ENCODE peak calls at places on chromosome 11, in ten cellular contexts. One of them, this sample, is unnamed.

GRCh38 chr11:81005595-81005994 is 1564.8 kb upstream of the TENM4 start:
- DNase-seq in naive B cell: no peak
- DNase-seq in epithelial cell of esophagus: peak; percentile 96
- DNase-seq in activated CD4-positive, alpha-beta T cell treated with anti-CD3 and anti-CD28 coated beads, Interleukin-2, amount 50 U/mL, for 1 hour: no peak
- DNase-seq in NCI-H774: no peak
- DNase-seq in GM12865: no peak
- DNase-seq in progenitor cell of endocrine pancreas: no peak
- DNase-seq in NCI-H510A treated with DMSO at 0.1 percent for 48 hours: no peak
- DNase-seq in HEK293T: no peak
- DNase-seq in GM23248: peak; percentile 94
- DNase-seq in this sample: no peak

GRCh38 chr11:67504023-67504949 is 877 bp downstream of the PITPNM1 start:
- DNase-seq in naive B cell: peak; percentile 13
- DNase-seq in epithelial cell of esophagus: peak; percentile 22
- DNase-seq in activated CD4-positive, alpha-beta T cell treated with anti-CD3 and anti-CD28 coated beads, Interleukin-2, amount 50 U/mL, for 1 hour: peak; percentile 28
- DNase-seq in NCI-H774: peak; percentile 7
- DNase-seq in GM12865: peak; percentile 34
- DNase-seq in progenitor cell of endocrine pancreas: peak; percentile 44
- DNase-seq in NCI-H510A treated with DMSO at 0.1 percent for 48 hours: peak; percentile 37
- DNase-seq in HEK293T: peak; percentile 58
- DNase-seq in GM23248: peak; percentile 67
- DNase-seq in this sample: no peak

GRCh38 chr11:26846222-26846621 is 124.4 kb upstream of the SLC5A12 start:
- DNase-seq in naive B cell: no peak
- DNase-seq in epithelial cell of esophagus: no peak
- DNase-seq in activated CD4-positive, alpha-beta T cell treated with anti-CD3 and anti-CD28 coated beads, Interleukin-2, amount 50 U/mL, for 1 hour: no peak
- DNase-seq in NCI-H774: no peak
- DNase-seq in GM12865: no peak
- DNase-seq in progenitor cell of endocrine pancreas: no peak
- DNase-seq in NCI-H510A treated with DMSO at 0.1 percent for 48 hours: no peak
- DNase-seq in HEK293T: no peak
- DNase-seq in GM23248: no peak
- DNase-seq in this sample: no peak

GRCh38 chr11:125887373-125888324 is at the start of gene HYLS1:
- DNase-seq in naive B cell: peak; percentile 99
- DNase-seq in epithelial cell of esophagus: peak; percentile 98
- DNase-seq in activated CD4-positive, alpha-beta T cell treated with anti-CD3 and anti-CD28 coated beads, Interleukin-2, amount 50 U/mL, for 1 hour: peak; percentile 93
- DNase-seq in NCI-H774: peak; percentile 97
- DNase-seq in GM12865: peak; percentile 99
- DNase-seq in progenitor cell of endocrine pancreas: peak; percentile 81
- DNase-seq in NCI-H510A treated with DMSO at 0.1 percent for 48 hours: peak; percentile 55
- DNase-seq in HEK293T: peak; percentile 86
- DNase-seq in GM23248: peak; percentile 98
- DNase-seq in this sample: peak; percentile 66

GRCh38 chr11:89168396-89168795 is 9.3 kb upstream of the TYR start:
- DNase-seq in naive B cell: no peak
- DNase-seq in epithelial cell of esophagus: no peak
- DNase-seq in activated CD4-positive, alpha-beta T cell treated with anti-CD3 and anti-CD28 coated beads, Interleukin-2, amount 50 U/mL, for 1 hour: no peak
- DNase-seq in NCI-H774: no peak
- DNase-seq in GM12865: no peak
- DNase-seq in progenitor cell of endocrine pancreas: no peak
- DNase-seq in NCI-H510A treated with DMSO at 0.1 percent for 48 hours: no peak
- DNase-seq in HEK293T: no peak
- DNase-seq in GM23248: no peak
- DNase-seq in this sample: no peak

GRCh38 chr11:74754507-74755255 is 6.0 kb downstream of the RNF169 start:
- DNase-seq in naive B cell: no peak
- DNase-seq in epithelial cell of esophagus: peak; percentile 91
- DNase-seq in activated CD4-positive, alpha-beta T cell treated with anti-CD3 and anti-CD28 coated beads, Interleukin-2, amount 50 U/mL, for 1 hour: no peak
- DNase-seq in NCI-H774: peak; percentile 13
- DNase-seq in GM12865: peak; percentile 65
- DNase-seq in progenitor cell of endocrine pancreas: no peak
- DNase-seq in NCI-H510A treated with DMSO at 0.1 percent for 48 hours: no peak
- DNase-seq in HEK293T: no peak
- DNase-seq in GM23248: peak; percentile 91
- DNase-seq in this sample: no peak

GRCh38 chr11:6474423-6474792 is 667 bp upstream of the TRIM3 start:
- DNase-seq in naive B cell: no peak
- DNase-seq in epithelial cell of esophagus: no peak
- DNase-seq in activated CD4-positive, alpha-beta T cell treated with anti-CD3 and anti-CD28 coated beads, Interleukin-2, amount 50 U/mL, for 1 hour: no peak
- DNase-seq in NCI-H774: no peak
- DNase-seq in GM12865: no peak
- DNase-seq in progenitor cell of endocrine pancreas: no peak
- DNase-seq in NCI-H510A treated with DMSO at 0.1 percent for 48 hours: no peak
- DNase-seq in HEK293T: no peak
- DNase-seq in GM23248: no peak
- DNase-seq in this sample: no peak

GRCh38 chr11:70610561-70610960 is 212.2 kb downstream of the CTTN start:
- DNase-seq in naive B cell: no peak
- DNase-seq in epithelial cell of esophagus: no peak
- DNase-seq in activated CD4-positive, alpha-beta T cell treated with anti-CD3 and anti-CD28 coated beads, Interleukin-2, amount 50 U/mL, for 1 hour: no peak
- DNase-seq in NCI-H774: no peak
- DNase-seq in GM12865: no peak
- DNase-seq in progenitor cell of endocrine pancreas: no peak
- DNase-seq in NCI-H510A treated with DMSO at 0.1 percent for 48 hours: no peak
- DNase-seq in HEK293T: no peak
- DNase-seq in GM23248: no peak
- DNase-seq in this sample: no peak

GRCh38 chr11:48006301-48006992 is 26.1 kb downstream of the PTPRJ start:
- DNase-seq in naive B cell: no peak
- DNase-seq in epithelial cell of esophagus: peak; percentile 66
- DNase-seq in activated CD4-positive, alpha-beta T cell treated with anti-CD3 and anti-CD28 coated beads, Interleukin-2, amount 50 U/mL, for 1 hour: no peak
- DNase-seq in NCI-H774: no peak
- DNase-seq in GM12865: peak; percentile 88
- DNase-seq in progenitor cell of endocrine pancreas: no peak
- DNase-seq in NCI-H510A treated with DMSO at 0.1 percent for 48 hours: no peak
- DNase-seq in HEK293T: no peak
- DNase-seq in GM23248: peak; percentile 90
- DNase-seq in this sample: no peak

GRCh38 chr11:116993599-116993998 is 104.6 kb downstream of the SIK3 start:
- DNase-seq in naive B cell: peak; percentile 68
- DNase-seq in epithelial cell of esophagus: no peak
- DNase-seq in activated CD4-positive, alpha-beta T cell treated with anti-CD3 and anti-CD28 coated beads, Interleukin-2, amount 50 U/mL, for 1 hour: no peak
- DNase-seq in NCI-H774: no peak
- DNase-seq in GM12865: no peak
- DNase-seq in progenitor cell of endocrine pancreas: no peak
- DNase-seq in NCI-H510A treated with DMSO at 0.1 percent for 48 hours: no peak
- DNase-seq in HEK293T: peak; percentile 27
- DNase-seq in GM23248: no peak
- DNase-seq in this sample: no peak

GRCh38 chr11:111454561-111455192 is 57.5 kb downstream of the BTG4 start:
- DNase-seq in naive B cell: no peak
- DNase-seq in epithelial cell of esophagus: peak; percentile 88
- DNase-seq in activated CD4-positive, alpha-beta T cell treated with anti-CD3 and anti-CD28 coated beads, Interleukin-2, amount 50 U/mL, for 1 hour: peak; percentile 28
- DNase-seq in NCI-H774: peak; percentile 26
- DNase-seq in GM12865: peak; percentile 57
- DNase-seq in progenitor cell of endocrine pancreas: peak; percentile 44
- DNase-seq in NCI-H510A treated with DMSO at 0.1 percent for 48 hours: peak; percentile 30
- DNase-seq in HEK293T: peak; percentile 82
- DNase-seq in GM23248: peak; percentile 85
- DNase-seq in this sample: no peak

GRCh38 chr11:13114566-13115465 is 105.7 kb downstream of the RASSF10 start:
- DNase-seq in naive B cell: no peak
- DNase-seq in epithelial cell of esophagus: peak; percentile 13
- DNase-seq in activated CD4-positive, alpha-beta T cell treated with anti-CD3 and anti-CD28 coated beads, Interleukin-2, amount 50 U/mL, for 1 hour: no peak
- DNase-seq in NCI-H774: peak; percentile 95
- DNase-seq in GM12865: peak; percentile 54
- DNase-seq in progenitor cell of endocrine pancreas: peak; percentile 33
- DNase-seq in NCI-H510A treated with DMSO at 0.1 percent for 48 hours: peak; percentile 91
- DNase-seq in HEK293T: peak; percentile 57
- DNase-seq in GM23248: peak; percentile 10
- DNase-seq in this sample: no peak

GRCh38 chr11:69635804-69636511 is 5.0 kb upstream of the CCND1 start:
- DNase-seq in naive B cell: no peak
- DNase-seq in epithelial cell of esophagus: no peak
- DNase-seq in activated CD4-positive, alpha-beta T cell treated with anti-CD3 and anti-CD28 coated beads, Interleukin-2, amount 50 U/mL, for 1 hour: no peak
- DNase-seq in NCI-H774: no peak
- DNase-seq in GM12865: no peak
- DNase-seq in progenitor cell of endocrine pancreas: no peak
- DNase-seq in NCI-H510A treated with DMSO at 0.1 percent for 48 hours: no peak
- DNase-seq in HEK293T: no peak
- DNase-seq in GM23248: no peak
- DNase-seq in this sample: no peak

GRCh38 chr11:116310215-116310614 is 462.6 kb downstream of the BUD13 start:
- DNase-seq in naive B cell: no peak
- DNase-seq in epithelial cell of esophagus: no peak
- DNase-seq in activated CD4-positive, alpha-beta T cell treated with anti-CD3 and anti-CD28 coated beads, Interleukin-2, amount 50 U/mL, for 1 hour: no peak
- DNase-seq in NCI-H774: no peak
- DNase-seq in GM12865: no peak
- DNase-seq in progenitor cell of endocrine pancreas: no peak
- DNase-seq in NCI-H510A treated with DMSO at 0.1 percent for 48 hours: no peak
- DNase-seq in HEK293T: no peak
- DNase-seq in GM23248: no peak
- DNase-seq in this sample: no peak

GRCh38 chr11:44889266-44889665 is 61.4 kb downstream of the TP53I11 start:
- DNase-seq in naive B cell: no peak
- DNase-seq in epithelial cell of esophagus: no peak
- DNase-seq in activated CD4-positive, alpha-beta T cell treated with anti-CD3 and anti-CD28 coated beads, Interleukin-2, amount 50 U/mL, for 1 hour: no peak
- DNase-seq in NCI-H774: no peak
- DNase-seq in GM12865: no peak
- DNase-seq in progenitor cell of endocrine pancreas: no peak
- DNase-seq in NCI-H510A treated with DMSO at 0.1 percent for 48 hours: no peak
- DNase-seq in HEK293T: no peak
- DNase-seq in GM23248: peak; percentile 71
- DNase-seq in this sample: no peak

GRCh38 chr11:113634940-113635575 is 71.0 kb downstream of the TMPRSS5 start:
- DNase-seq in naive B cell: no peak
- DNase-seq in epithelial cell of esophagus: no peak
- DNase-seq in activated CD4-positive, alpha-beta T cell treated with anti-CD3 and anti-CD28 coated beads, Interleukin-2, amount 50 U/mL, for 1 hour: no peak
- DNase-seq in NCI-H774: no peak
- DNase-seq in GM12865: no peak
- DNase-seq in progenitor cell of endocrine pancreas: no peak
- DNase-seq in NCI-H510A treated with DMSO at 0.1 percent for 48 hours: no peak
- DNase-seq in HEK293T: no peak
- DNase-seq in GM23248: no peak
- DNase-seq in this sample: no peak

GRCh38 chr11:86438685-86439084 is 64.0 kb downstream of the CCDC81 start:
- DNase-seq in naive B cell: no peak
- DNase-seq in epithelial cell of esophagus: peak; percentile 55
- DNase-seq in activated CD4-positive, alpha-beta T cell treated with anti-CD3 and anti-CD28 coated beads, Interleukin-2, amount 50 U/mL, for 1 hour: no peak
- DNase-seq in NCI-H774: no peak
- DNase-seq in GM12865: no peak
- DNase-seq in progenitor cell of endocrine pancreas: no peak
- DNase-seq in NCI-H510A treated with DMSO at 0.1 percent for 48 hours: no peak
- DNase-seq in HEK293T: no peak
- DNase-seq in GM23248: no peak
- DNase-seq in this sample: no peak

GRCh38 chr11:82191690-82192089 is 542.0 kb downstream of the FAM181B start:
- DNase-seq in naive B cell: no peak
- DNase-seq in epithelial cell of esophagus: no peak
- DNase-seq in activated CD4-positive, alpha-beta T cell treated with anti-CD3 and anti-CD28 coated beads, Interleukin-2, amount 50 U/mL, for 1 hour: no peak
- DNase-seq in NCI-H774: no peak
- DNase-seq in GM12865: no peak
- DNase-seq in progenitor cell of endocrine pancreas: no peak
- DNase-seq in NCI-H510A treated with DMSO at 0.1 percent for 48 hours: no peak
- DNase-seq in HEK293T: no peak
- DNase-seq in GM23248: no peak
- DNase-seq in this sample: no peak

GRCh38 chr11:15146271-15147003 is 31.7 kb downstream of the INSC start:
- DNase-seq in naive B cell: no peak
- DNase-seq in epithelial cell of esophagus: peak; percentile 51
- DNase-seq in activated CD4-positive, alpha-beta T cell treated with anti-CD3 and anti-CD28 coated beads, Interleukin-2, amount 50 U/mL, for 1 hour: no peak
- DNase-seq in NCI-H774: no peak
- DNase-seq in GM12865: no peak
- DNase-seq in progenitor cell of endocrine pancreas: no peak
- DNase-seq in NCI-H510A treated with DMSO at 0.1 percent for 48 hours: no peak
- DNase-seq in HEK293T: no peak
- DNase-seq in GM23248: peak; percentile 89
- DNase-seq in this sample: no peak

GRCh38 chr11:7555067-7555699 is 41.4 kb downstream of the PPFIBP2 start:
- DNase-seq in naive B cell: no peak
- DNase-seq in epithelial cell of esophagus: no peak
- DNase-seq in activated CD4-positive, alpha-beta T cell treated with anti-CD3 and anti-CD28 coated beads, Interleukin-2, amount 50 U/mL, for 1 hour: no peak
- DNase-seq in NCI-H774: peak; percentile 31
- DNase-seq in GM12865: no peak
- DNase-seq in progenitor cell of endocrine pancreas: no peak
- DNase-seq in NCI-H510A treated with DMSO at 0.1 percent for 48 hours: no peak
- DNase-seq in HEK293T: no peak
- DNase-seq in GM23248: peak; percentile 53
- DNase-seq in this sample: no peak

GRCh38 chr11:3163241-3163981 is 1.7 kb downstream of the OSBPL5 start:
- DNase-seq in naive B cell: no peak
- DNase-seq in epithelial cell of esophagus: no peak
- DNase-seq in activated CD4-positive, alpha-beta T cell treated with anti-CD3 and anti-CD28 coated beads, Interleukin-2, amount 50 U/mL, for 1 hour: no peak
- DNase-seq in NCI-H774: no peak
- DNase-seq in GM12865: no peak
- DNase-seq in progenitor cell of endocrine pancreas: no peak
- DNase-seq in NCI-H510A treated with DMSO at 0.1 percent for 48 hours: no peak
- DNase-seq in HEK293T: no peak
- DNase-seq in GM23248: peak; percentile 28
- DNase-seq in this sample: no peak

GRCh38 chr11:29989181-29989580 is 27.6 kb downstream of the KCNA4 start:
- DNase-seq in naive B cell: no peak
- DNase-seq in epithelial cell of esophagus: peak; percentile 29
- DNase-seq in activated CD4-positive, alpha-beta T cell treated with anti-CD3 and anti-CD28 coated beads, Interleukin-2, amount 50 U/mL, for 1 hour: no peak
- DNase-seq in NCI-H774: no peak
- DNase-seq in GM12865: no peak
- DNase-seq in progenitor cell of endocrine pancreas: no peak
- DNase-seq in NCI-H510A treated with DMSO at 0.1 percent for 48 hours: no peak
- DNase-seq in HEK293T: no peak
- DNase-seq in GM23248: peak; percentile 32
- DNase-seq in this sample: no peak

GRCh38 chr11:61750631-61751273 is 1.7 kb upstream of the MYRF start:
- DNase-seq in naive B cell: no peak
- DNase-seq in epithelial cell of esophagus: no peak
- DNase-seq in activated CD4-positive, alpha-beta T cell treated with anti-CD3 and anti-CD28 coated beads, Interleukin-2, amount 50 U/mL, for 1 hour: no peak
- DNase-seq in NCI-H774: no peak
- DNase-seq in GM12865: no peak
- DNase-seq in progenitor cell of endocrine pancreas: no peak
- DNase-seq in NCI-H510A treated with DMSO at 0.1 percent for 48 hours: no peak
- DNase-seq in HEK293T: no peak
- DNase-seq in GM23248: no peak
- DNase-seq in this sample: no peak

GRCh38 chr11:75560644-75561043 is 1.4 kb upstream of the SERPINH1 start:
- DNase-seq in naive B cell: no peak
- DNase-seq in epithelial cell of esophagus: no peak
- DNase-seq in activated CD4-positive, alpha-beta T cell treated with anti-CD3 and anti-CD28 coated beads, Interleukin-2, amount 50 U/mL, for 1 hour: no peak
- DNase-seq in NCI-H774: no peak
- DNase-seq in GM12865: no peak
- DNase-seq in progenitor cell of endocrine pancreas: no peak
- DNase-seq in NCI-H510A treated with DMSO at 0.1 percent for 48 hours: no peak
- DNase-seq in HEK293T: no peak
- DNase-seq in GM23248: peak; percentile 84
- DNase-seq in this sample: no peak

GRCh38 chr11:43547900-43548381 is 132.6 kb upstream of the HSD17B12 start:
- DNase-seq in naive B cell: no peak
- DNase-seq in epithelial cell of esophagus: peak; percentile 33
- DNase-seq in activated CD4-positive, alpha-beta T cell treated with anti-CD3 and anti-CD28 coated beads, Interleukin-2, amount 50 U/mL, for 1 hour: no peak
- DNase-seq in NCI-H774: no peak
- DNase-seq in GM12865: no peak
- DNase-seq in progenitor cell of endocrine pancreas: no peak
- DNase-seq in NCI-H510A treated with DMSO at 0.1 percent for 48 hours: no peak
- DNase-seq in HEK293T: peak; percentile 66
- DNase-seq in GM23248: peak; percentile 62
- DNase-seq in this sample: no peak

GRCh38 chr11:10382518-10382917 is 72.5 kb upstream of the AMPD3 start:
- DNase-seq in naive B cell: no peak
- DNase-seq in epithelial cell of esophagus: peak; percentile 25
- DNase-seq in activated CD4-positive, alpha-beta T cell treated with anti-CD3 and anti-CD28 coated beads, Interleukin-2, amount 50 U/mL, for 1 hour: no peak
- DNase-seq in NCI-H774: no peak
- DNase-seq in GM12865: peak; percentile 18
- DNase-seq in progenitor cell of endocrine pancreas: no peak
- DNase-seq in NCI-H510A treated with DMSO at 0.1 percent for 48 hours: no peak
- DNase-seq in HEK293T: peak; percentile 75
- DNase-seq in GM23248: peak; percentile 63
- DNase-seq in this sample: no peak

GRCh38 chr11:65588199-65589054 is 7.2 kb downstream of the KCNK7 start:
- DNase-seq in naive B cell: peak; percentile 75
- DNase-seq in epithelial cell of esophagus: peak; percentile 72
- DNase-seq in activated CD4-positive, alpha-beta T cell treated with anti-CD3 and anti-CD28 coated beads, Interleukin-2, amount 50 U/mL, for 1 hour: peak; percentile 74
- DNase-seq in NCI-H774: peak; percentile 2
- DNase-seq in GM12865: peak; percentile 99
- DNase-seq in progenitor cell of endocrine pancreas: no peak
- DNase-seq in NCI-H510A treated with DMSO at 0.1 percent for 48 hours: peak; percentile 29
- DNase-seq in HEK293T: peak; percentile 76
- DNase-seq in GM23248: peak; percentile 64
- DNase-seq in this sample: no peak

GRCh38 chr11:46291441-46292143 is 14.1 kb downstream of the CREB3L1 start:
- DNase-seq in naive B cell: no peak
- DNase-seq in epithelial cell of esophagus: no peak
- DNase-seq in activated CD4-positive, alpha-beta T cell treated with anti-CD3 and anti-CD28 coated beads, Interleukin-2, amount 50 U/mL, for 1 hour: no peak
- DNase-seq in NCI-H774: no peak
- DNase-seq in GM12865: no peak
- DNase-seq in progenitor cell of endocrine pancreas: no peak
- DNase-seq in NCI-H510A treated with DMSO at 0.1 percent for 48 hours: no peak
- DNase-seq in HEK293T: no peak
- DNase-seq in GM23248: peak; percentile 90
- DNase-seq in this sample: no peak

This sample was measured in mesothelial cell of epicardium.